ENCODE peak calls at places on chromosomes 6 and 20, in four cellular contexts. U, Y, O and T are unnamed samples.

GRCh38 chr6:145583753-145584152 is 151.6 kb downstream of the EPM2A start:
- DNase-seq in U (no peak), Y (no peak), O (no peak), T (no peak)

GRCh38 chr20:58875541-58876134 is 23.1 kb downstream of the GNAS start:
- DNase-seq in U (no peak), Y (peak), O (peak), T (no peak)

GRCh38 chr20:16533493-16533892 is 39.8 kb downstream of the KIF16B start:
- DNase-seq in U (no peak), Y (peak), O (no peak), T (no peak)

GRCh38 chr6:10465633-10466499 is 51.0 kb upstream of the TFAP2A start:
- DNase-seq in U (peak), Y (peak), O (peak), T (no peak)

GRCh38 chr6:163180874-163181541 is 233.5 kb upstream of the QKI start:
- DNase-seq in U (peak), Y (peak), O (peak), T (no peak)

GRCh38 chr6:116278853-116279231 is 888 bp downstream of the TSPYL1 start:
- DNase-seq in U (peak), Y (peak), O (no peak), T (no peak)

GRCh38 chr20:4040283-4041179 is 25.2 kb upstream of the RNF24 start:
- DNase-seq in U (no peak), Y (no peak), O (peak), T (no peak)

GRCh38 chr6:63427951-63428350 is 108.2 kb upstream of the LGSN start:
- DNase-seq in U (no peak), Y (no peak), O (no peak), T (no peak)

GRCh38 chr6:39530201-39530759 is 194.9 kb downstream of the KIF6 start:
- DNase-seq in U (no peak), Y (peak), O (peak), T (peak)

GRCh38 chr6:52573295-52573694 is 3.6 kb downstream of the TRAM2 start:
- DNase-seq in U (peak), Y (peak), O (no peak), T (no peak)

GRCh38 chr6:154520280-154520679 is 9.8 kb upstream of the CNKSR3 start:
- DNase-seq in U (no peak), Y (no peak), O (no peak), T (no peak)

GRCh38 chr6:107534762-107535161 is 44.8 kb downstream of the SOBP start:
- DNase-seq in U (no peak), Y (no peak), O (no peak), T (no peak)

GRCh38 chr6:136784910-136785746 is 7.1 kb downstream of the MAP3K5 start:
- DNase-seq in U (no peak), Y (peak), O (no peak), T (no peak)

GRCh38 chr20:24470031-24470781 is 777 bp downstream of the SYNDIG1 start:
- DNase-seq in U (peak), Y (peak), O (peak), T (no peak)

GRCh38 chr20:44748005-44748370 is 2.3 kb downstream of the KCNK15 start:
- DNase-seq in U (no peak), Y (peak), O (no peak), T (no peak)

GRCh38 chr20:4666001-4666470 is 55.7 kb upstream of the PRND start:
- DNase-seq in U (no peak), Y (peak), O (peak), T (no peak)

GRCh38 chr6:34663887-34664269 is 32.7 kb downstream of the ILRUN start:
- DNase-seq in U (no peak), Y (peak), O (no peak), T (no peak)

GRCh38 chr6:6856538-6857523 is 250.9 kb upstream of the RREB1 start:
- DNase-seq in U (peak), Y (peak), O (no peak), T (no peak)

GRCh38 chr6:17599885-17600526 is at the start of gene FAM8A1:
- DNase-seq in U (peak), Y (peak), O (peak), T (peak)

GRCh38 chr20:62025832-62026563 is 39.7 kb downstream of the TAF4 start:
- DNase-seq in U (no peak), Y (peak), O (peak), T (peak)

GRCh38 chr20:50153500-50154377 is at the start of gene PEDS1:
- DNase-seq in U (peak), Y (peak), O (peak), T (peak)

GRCh38 chr6:157792671-157793070 is 30.4 kb upstream of the SNX9 start:
- DNase-seq in U (no peak), Y (no peak), O (no peak), T (no peak)

GRCh38 chr6:80454197-80454596 is 347.7 kb downstream of the BCKDHB start:
- DNase-seq in U (no peak), Y (peak), O (peak), T (peak)

GRCh38 chr6:166575190-166575589 is 11.3 kb downstream of the RAMACL start:
- DNase-seq in U (no peak), Y (peak), O (no peak), T (no peak)

GRCh38 chr6:158799051-158799792 is 19.9 kb downstream of the EZR start:
- DNase-seq in U (no peak), Y (peak), O (peak), T (no peak)

GRCh38 chr6:170091639-170092579 is 199.0 kb downstream of the DLL1 start:
- DNase-seq in U (no peak), Y (no peak), O (no peak), T (no peak)

GRCh38 chr20:38674178-38675133 is 49.8 kb upstream of the SLC32A1 start:
- DNase-seq in U (peak), Y (peak), O (peak), T (no peak)
- TF ChIP-seq CTCF in U (no peak), Y (no peak), O (no peak), T (no peak)

DNA sequence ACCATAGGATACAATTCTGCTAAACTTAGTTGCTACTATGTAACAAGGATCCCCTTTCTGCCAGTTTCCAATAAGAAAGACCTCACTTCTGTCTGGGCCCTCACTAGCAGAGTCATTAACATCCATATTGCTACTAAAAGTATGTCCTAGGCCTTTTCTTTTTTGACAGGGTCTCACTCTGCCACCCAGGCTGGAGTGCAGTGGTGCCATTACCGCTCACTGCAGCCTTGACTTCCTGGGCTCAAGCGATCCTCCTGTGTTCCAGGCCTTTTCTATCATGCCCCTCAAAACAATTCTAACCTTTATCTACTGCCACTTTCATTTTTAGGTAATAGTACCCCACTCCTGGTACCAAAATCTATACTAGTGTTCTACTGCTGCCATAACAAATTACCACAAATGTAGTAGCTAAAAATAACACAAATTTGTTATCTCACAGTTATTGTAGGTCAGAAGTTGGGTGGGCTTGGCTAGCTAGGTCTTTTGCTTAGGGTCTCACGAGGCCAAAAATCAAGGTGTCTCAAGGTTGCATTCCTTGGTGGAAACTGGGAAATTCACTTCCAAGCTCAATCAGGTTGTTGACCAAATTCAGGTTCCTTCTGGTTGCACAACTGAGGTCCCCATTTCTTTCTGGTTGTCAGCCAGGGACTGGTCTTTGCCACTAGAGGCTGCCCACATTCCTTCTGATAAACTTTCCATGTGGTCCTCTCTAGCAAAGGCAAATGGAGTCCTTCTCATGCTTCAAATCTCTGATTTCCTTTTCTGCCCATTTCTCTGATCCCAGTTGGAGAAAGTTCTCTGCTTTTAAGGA is 3.0 kb downstream of the CSNK2A1 start:
- DNase-seq in U (no peak), Y (no peak), O (no peak), T (no peak)
- TF ChIP-seq CTCF in U (no peak), Y (no peak), O (no peak), T (no peak)

DNA sequence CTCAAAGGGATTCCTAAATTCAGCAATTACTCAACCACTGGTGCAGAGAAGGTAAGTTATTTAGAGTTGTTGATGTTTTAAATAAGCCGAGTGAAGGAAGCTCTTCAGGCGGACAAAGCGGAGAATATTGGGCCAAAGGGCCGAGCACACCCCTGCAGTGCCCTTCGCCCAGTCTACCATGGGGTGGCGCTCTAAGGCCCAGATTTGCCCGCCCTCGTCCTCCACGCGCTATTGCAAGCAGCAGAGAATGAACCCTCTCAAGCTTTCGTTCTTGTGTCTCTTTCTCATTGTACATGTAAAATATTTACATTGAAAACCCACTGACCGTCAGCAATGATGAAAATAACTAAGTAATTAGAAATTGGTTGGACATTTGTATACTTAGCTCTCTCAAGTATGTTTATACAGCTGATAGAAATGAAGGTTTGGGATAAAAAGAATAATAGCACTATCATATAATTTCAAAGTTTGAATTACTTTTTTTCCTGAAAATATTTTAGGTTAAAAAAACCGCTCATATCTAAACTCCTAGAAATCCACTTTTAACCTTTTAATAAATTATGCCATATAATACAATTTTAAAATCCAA is 195.0 kb upstream of the CEP162 start:
- DNase-seq in U (peak), Y (peak), O (peak), T (no peak)
- TF ChIP-seq CTCF in U (peak), Y (peak), O (peak), T (peak)

DNA sequence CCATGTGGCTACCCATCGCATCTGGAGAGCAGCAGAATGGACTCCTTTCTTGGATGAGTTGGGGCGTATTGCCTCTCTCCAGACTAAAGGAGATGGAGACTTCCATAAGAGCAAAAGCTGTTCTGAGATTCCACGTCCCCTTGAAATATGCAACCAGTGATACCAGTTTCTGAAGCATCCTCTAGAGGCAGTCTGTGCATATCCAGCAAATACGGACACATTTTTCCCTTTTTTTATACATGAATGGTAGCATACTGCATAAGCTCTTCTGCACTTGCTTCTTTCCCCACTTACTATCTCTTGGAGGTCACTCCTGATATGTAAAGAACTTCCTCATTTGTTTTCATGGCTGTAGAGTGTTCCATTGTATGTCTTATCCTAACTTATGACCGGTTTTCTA is 34.6 kb downstream of the TAF8 start:
- DNase-seq in U (no peak), Y (peak), O (no peak), T (no peak)
- TF ChIP-seq CTCF in U (no peak), Y (peak), O (peak), T (no peak)

DNA sequence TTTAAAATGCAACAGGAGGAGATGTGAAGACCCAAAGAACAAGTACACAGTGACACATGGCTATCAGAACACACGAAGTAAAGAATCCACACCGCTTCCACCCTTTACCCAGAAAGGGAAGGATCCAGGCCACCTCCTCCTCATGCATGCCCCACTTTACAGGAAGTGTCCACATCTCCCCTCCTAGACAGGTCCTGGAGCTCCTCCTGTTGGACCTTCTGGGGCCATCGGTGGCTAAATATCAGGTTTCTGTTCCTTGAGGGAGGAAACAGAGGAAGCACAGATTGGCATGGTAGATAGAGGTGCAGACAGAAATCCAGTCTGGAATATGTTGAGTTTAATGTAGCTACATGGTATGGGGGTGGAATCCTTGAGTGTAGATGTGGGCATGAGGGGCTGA is 10.9 kb downstream of the NINL start:
- DNase-seq in U (no peak), Y (peak), O (peak), T (no peak)
- TF ChIP-seq CTCF in U (no peak), Y (peak), O (peak), T (peak)

DNA sequence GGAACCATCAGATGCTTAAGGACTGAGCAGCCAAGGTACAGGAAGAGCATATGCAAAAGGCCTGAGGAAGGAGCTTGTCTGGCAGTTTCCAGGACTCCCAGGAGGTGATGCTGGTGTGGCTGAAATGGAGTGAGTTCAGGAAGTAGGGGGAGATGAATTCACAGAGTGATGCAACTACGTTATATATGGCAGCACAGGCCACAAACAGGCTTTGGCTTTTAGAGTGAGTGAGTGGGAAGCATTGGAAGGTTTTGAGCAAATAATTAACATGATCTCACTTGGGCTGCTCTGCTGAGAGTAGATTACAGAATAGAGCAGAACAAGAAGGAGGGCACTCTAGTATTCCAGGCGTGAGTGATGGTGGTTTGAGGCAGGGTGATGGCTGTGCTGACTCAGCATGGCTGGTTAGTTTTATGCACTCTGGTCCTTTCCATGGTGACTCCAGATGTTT is 6.5 kb downstream of the BTN2A2 start:
- DNase-seq in U (no peak), Y (peak), O (no peak), T (no peak)
- TF ChIP-seq CTCF in U (no peak), Y (no peak), O (no peak), T (no peak)

GRCh38 chr6:160161647-160161986 is 40.0 kb downstream of the SLC22A1 start:
- DNase-seq in U (no peak), Y (no peak), O (no peak), T (no peak)

GRCh38 chr6:160162167-160162566 is 40.6 kb downstream of the SLC22A1 start:
- DNase-seq in U (no peak), Y (no peak), O (no peak), T (no peak)

GRCh38 chr6:160160929-160161646 is 39.5 kb downstream of the SLC22A1 start:
- DNase-seq in U (no peak), Y (no peak), O (no peak), T (no peak)

GRCh38 chr6:160163425-160163824 is 41.8 kb downstream of the SLC22A1 start:
- DNase-seq in U (no peak), Y (no peak), O (no peak), T (no peak)

DNA sequence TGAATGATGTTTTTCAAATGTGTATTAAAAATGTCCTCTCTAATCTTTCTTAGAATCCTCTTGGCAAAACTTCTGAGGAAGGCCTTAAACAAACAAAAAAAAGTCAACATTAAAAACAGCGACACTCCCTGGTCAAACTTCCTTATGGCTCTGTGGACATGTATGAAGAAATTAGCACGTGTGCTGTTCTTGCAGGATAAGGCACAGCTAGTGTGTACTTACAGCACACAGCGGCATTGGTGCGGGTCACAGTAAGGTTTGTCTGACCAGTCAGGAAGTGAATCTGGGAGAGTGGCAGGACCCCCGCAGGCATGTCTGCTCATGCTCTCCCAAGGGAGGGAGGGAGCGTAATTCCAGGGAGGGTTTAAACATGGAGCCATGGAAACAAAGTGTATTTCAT is 38.8 kb downstream of the SLC22A1 start:
- DNase-seq in U (no peak), Y (peak), O (peak), T (no peak)
- TF ChIP-seq CTCF in U (no peak), Y (peak), O (peak), T (no peak)